ENCODE peak calls at places on chromosomes 13 and 19, in eight cellular contexts. One of them, this sample, is unnamed.

GRCh38 chr13:95607363-95607762 is 37.1 kb downstream of the DZIP1 start:
- DNase-seq in stomach: no peak
- DNase-seq in breast epithelium: no peak
- DNase-seq in Peyer's patch: no peak
- DNase-seq in transverse colon: no peak
- DNase-seq in left lung: no peak
- DNase-seq in psoas muscle: no peak
- DNase-seq in cardiac fibroblast: peak
- DNase-seq in this sample: no peak

GRCh38 chr13:93690139-93690538 is 463.5 kb downstream of the GPC6 start:
- DNase-seq in Peyer's patch: no peak
- DNase-seq in breast epithelium: no peak
- DNase-seq in stomach: no peak
- DNase-seq in psoas muscle: no peak
- DNase-seq in transverse colon: no peak
- DNase-seq in left lung: no peak
- DNase-seq in cardiac fibroblast: peak
- DNase-seq in this sample: no peak

GRCh38 chr19:29587518-29587986 is 18.5 kb upstream of the POP4 start:
- DNase-seq in transverse colon: peak
- DNase-seq in left lung: no peak
- DNase-seq in breast epithelium: no peak
- DNase-seq in stomach: no peak
- DNase-seq in cardiac fibroblast: no peak
- DNase-seq in Peyer's patch: no peak
- DNase-seq in psoas muscle: no peak
- DNase-seq in this sample: no peak

GRCh38 chr19:35408284-35409171 is 37.7 kb downstream of the GPR42 start:
- DNase-seq in stomach: no peak
- DNase-seq in psoas muscle: no peak
- DNase-seq in cardiac fibroblast: no peak
- DNase-seq in transverse colon: no peak
- DNase-seq in Peyer's patch: no peak
- DNase-seq in left lung: no peak
- DNase-seq in breast epithelium: no peak
- DNase-seq in this sample: no peak

GRCh38 chr19:55778331-55778730 is 9.4 kb downstream of the RFPL4AL1 start:
- DNase-seq in psoas muscle: no peak
- DNase-seq in breast epithelium: no peak
- DNase-seq in cardiac fibroblast: no peak
- DNase-seq in left lung: no peak
- DNase-seq in stomach: no peak
- DNase-seq in transverse colon: no peak
- DNase-seq in Peyer's patch: no peak
- DNase-seq in this sample: no peak

GRCh38 chr13:66859078-66859477 is 371.1 kb downstream of the PCDH9 start:
- DNase-seq in left lung: no peak
- DNase-seq in psoas muscle: no peak
- DNase-seq in stomach: no peak
- DNase-seq in Peyer's patch: no peak
- DNase-seq in breast epithelium: no peak
- DNase-seq in transverse colon: no peak
- DNase-seq in cardiac fibroblast: no peak
- DNase-seq in this sample: no peak

GRCh38 chr13:27339299-27339698 is 68.7 kb downstream of the RASL11A start:
- DNase-seq in left lung: no peak
- DNase-seq in psoas muscle: no peak
- DNase-seq in transverse colon: peak
- DNase-seq in Peyer's patch: no peak
- DNase-seq in breast epithelium: no peak
- DNase-seq in stomach: peak
- DNase-seq in cardiac fibroblast: peak
- DNase-seq in this sample: peak

GRCh38 chr13:93336733-93337132 is 110.1 kb downstream of the GPC6 start:
- DNase-seq in stomach: no peak
- DNase-seq in left lung: no peak
- DNase-seq in psoas muscle: no peak
- DNase-seq in Peyer's patch: no peak
- DNase-seq in transverse colon: no peak
- DNase-seq in breast epithelium: no peak
- DNase-seq in cardiac fibroblast: no peak
- DNase-seq in this sample: no peak

GRCh38 chr19:11265177-11265784 is 3.0 kb upstream of the DOCK6 start:
- DNase-seq in Peyer's patch: no peak
- DNase-seq in psoas muscle: no peak
- DNase-seq in transverse colon: no peak
- DNase-seq in stomach: no peak
- DNase-seq in left lung: no peak
- DNase-seq in cardiac fibroblast: no peak
- DNase-seq in breast epithelium: no peak
- DNase-seq in this sample: no peak

GRCh38 chr19:53192771-53193533 is at the start of gene ZNF665:
- DNase-seq in cardiac fibroblast: peak
- DNase-seq in psoas muscle: peak
- DNase-seq in transverse colon: peak
- DNase-seq in breast epithelium: peak
- DNase-seq in stomach: peak
- DNase-seq in Peyer's patch: peak
- DNase-seq in left lung: peak
- DNase-seq in this sample: peak

DNA sequence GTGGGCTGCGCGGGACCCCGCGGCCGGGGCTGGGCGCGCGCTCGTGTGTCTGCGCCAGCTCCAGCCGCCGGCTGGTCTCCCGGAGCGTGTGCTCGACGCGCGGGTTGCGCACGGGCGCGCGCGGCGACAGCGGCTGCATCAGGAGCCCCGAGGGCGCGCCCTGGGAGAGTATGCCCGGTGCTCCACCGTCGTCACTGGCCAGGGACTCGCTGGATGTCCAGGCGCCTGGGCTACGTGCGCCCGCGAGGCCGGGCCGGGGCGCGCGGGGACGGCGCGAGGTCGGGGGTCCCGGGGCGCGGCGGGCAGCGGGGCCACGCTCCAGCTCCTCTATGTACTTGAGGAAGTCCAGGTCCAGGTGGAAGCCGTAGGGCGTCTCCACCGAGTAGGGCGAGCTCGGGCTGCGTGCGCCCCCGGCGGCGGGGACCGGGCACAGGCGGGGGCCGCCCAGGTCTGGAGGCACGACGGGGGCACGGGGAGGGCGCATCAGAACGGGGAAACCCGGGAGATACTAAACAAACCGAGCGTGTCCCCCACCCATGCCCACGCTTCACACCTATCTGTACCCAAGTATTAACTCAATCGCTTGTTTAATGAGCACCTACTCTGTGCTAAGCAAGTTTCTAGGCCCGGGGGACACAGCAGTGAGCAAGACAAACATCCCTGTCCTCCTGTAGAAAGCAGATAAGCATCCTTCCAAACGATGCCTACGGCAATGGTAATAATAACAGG is 7.6 kb downstream of the KANK3 start:
- DNase-seq in psoas muscle: no peak
- DNase-seq in transverse colon: peak
- DNase-seq in left lung: no peak
- DNase-seq in Peyer's patch: peak
- DNase-seq in stomach: no peak
- DNase-seq in breast epithelium: no peak
- DNase-seq in cardiac fibroblast: no peak
- DNase-seq in this sample: no peak
- H3K4me3 ChIP-seq in psoas muscle: peak
- H3K4me3 ChIP-seq in transverse colon: no peak
- H3K4me3 ChIP-seq in left lung: no peak
- H3K4me3 ChIP-seq in Peyer's patch: peak
- H3K4me3 ChIP-seq in stomach: peak
- H3K4me3 ChIP-seq in breast epithelium: peak
- H3K4me3 ChIP-seq in cardiac fibroblast: no peak
- H3K4me3 ChIP-seq in this sample: no peak

GRCh38 chr13:52010890-52011689 is at the start of gene ATP7B:
- DNase-seq in stomach: no peak
- DNase-seq in transverse colon: peak
- DNase-seq in Peyer's patch: no peak
- DNase-seq in breast epithelium: no peak
- DNase-seq in cardiac fibroblast: no peak
- DNase-seq in psoas muscle: no peak
- DNase-seq in left lung: peak
- DNase-seq in this sample: no peak
- TF ChIP-seq CTCF in stomach: no peak
- TF ChIP-seq CTCF in transverse colon: no peak
- TF ChIP-seq CTCF in Peyer's patch: no peak
- TF ChIP-seq CTCF in breast epithelium: no peak
- TF ChIP-seq CTCF in cardiac fibroblast: peak
- TF ChIP-seq CTCF in psoas muscle: peak
- TF ChIP-seq CTCF in left lung: no peak
- TF ChIP-seq CTCF in this sample: no peak

GRCh38 chr19:8307965-8308866 is at the start of gene CD320:
- DNase-seq in stomach: peak
- DNase-seq in cardiac fibroblast: peak
- DNase-seq in transverse colon: peak
- DNase-seq in psoas muscle: peak
- DNase-seq in Peyer's patch: peak
- DNase-seq in breast epithelium: peak
- DNase-seq in left lung: peak
- DNase-seq in this sample: peak

GRCh38 chr19:8305798-8306197 is 2.4 kb downstream of the CD320 start:
- DNase-seq in transverse colon: peak
- DNase-seq in Peyer's patch: no peak
- DNase-seq in psoas muscle: no peak
- DNase-seq in left lung: peak
- DNase-seq in stomach: no peak
- DNase-seq in cardiac fibroblast: no peak
- DNase-seq in breast epithelium: no peak
- DNase-seq in this sample: peak

GRCh38 chr19:8308891-8309291 is 733 bp upstream of the CD320 start:
- DNase-seq in breast epithelium: no peak
- DNase-seq in transverse colon: no peak
- DNase-seq in left lung: peak
- DNase-seq in stomach: peak
- DNase-seq in psoas muscle: peak
- DNase-seq in cardiac fibroblast: no peak
- DNase-seq in Peyer's patch: no peak
- DNase-seq in this sample: peak

GRCh38 chr19:8306235-8307054 is 1.7 kb downstream of the CD320 start:
- DNase-seq in cardiac fibroblast: no peak
- DNase-seq in Peyer's patch: no peak
- DNase-seq in stomach: peak
- DNase-seq in transverse colon: peak
- DNase-seq in left lung: peak
- DNase-seq in psoas muscle: peak
- DNase-seq in breast epithelium: peak
- DNase-seq in this sample: no peak

GRCh38 chr19:8307400-8307964 is 676 bp downstream of the CD320 start:
- DNase-seq in breast epithelium: peak
- DNase-seq in stomach: peak
- DNase-seq in psoas muscle: peak
- DNase-seq in transverse colon: peak
- DNase-seq in Peyer's patch: no peak
- DNase-seq in cardiac fibroblast: no peak
- DNase-seq in left lung: peak
- DNase-seq in this sample: peak
- H3K4me3 ChIP-seq in breast epithelium: peak
- H3K4me3 ChIP-seq in stomach: peak
- H3K4me3 ChIP-seq in psoas muscle: peak
- H3K4me3 ChIP-seq in transverse colon: peak
- H3K4me3 ChIP-seq in Peyer's patch: peak
- H3K4me3 ChIP-seq in cardiac fibroblast: peak
- H3K4me3 ChIP-seq in left lung: peak
- H3K4me3 ChIP-seq in this sample: no peak

GRCh38 chr13:45361596-45362206 is 20.7 kb upstream of the TPT1 start:
- DNase-seq in stomach: no peak
- DNase-seq in cardiac fibroblast: no peak
- DNase-seq in Peyer's patch: no peak
- DNase-seq in transverse colon: no peak
- DNase-seq in breast epithelium: no peak
- DNase-seq in psoas muscle: no peak
- DNase-seq in left lung: no peak
- DNase-seq in this sample: no peak

GRCh38 chr13:45364876-45365557 is 24.0 kb upstream of the TPT1 start:
- DNase-seq in stomach: no peak
- DNase-seq in cardiac fibroblast: no peak
- DNase-seq in breast epithelium: no peak
- DNase-seq in psoas muscle: no peak
- DNase-seq in left lung: no peak
- DNase-seq in Peyer's patch: no peak
- DNase-seq in transverse colon: no peak
- DNase-seq in this sample: no peak

GRCh38 chr13:45365558-45365885 is 24.5 kb upstream of the TPT1 start:
- DNase-seq in breast epithelium: no peak
- DNase-seq in cardiac fibroblast: no peak
- DNase-seq in psoas muscle: no peak
- DNase-seq in stomach: no peak
- DNase-seq in transverse colon: no peak
- DNase-seq in left lung: no peak
- DNase-seq in Peyer's patch: no peak
- DNase-seq in this sample: no peak

GRCh38 chr13:45367358-45367757 is 26.4 kb upstream of the TPT1 start:
- DNase-seq in cardiac fibroblast: peak
- DNase-seq in breast epithelium: peak
- DNase-seq in left lung: peak
- DNase-seq in transverse colon: peak
- DNase-seq in Peyer's patch: peak
- DNase-seq in psoas muscle: peak
- DNase-seq in stomach: peak
- DNase-seq in this sample: peak

DNA sequence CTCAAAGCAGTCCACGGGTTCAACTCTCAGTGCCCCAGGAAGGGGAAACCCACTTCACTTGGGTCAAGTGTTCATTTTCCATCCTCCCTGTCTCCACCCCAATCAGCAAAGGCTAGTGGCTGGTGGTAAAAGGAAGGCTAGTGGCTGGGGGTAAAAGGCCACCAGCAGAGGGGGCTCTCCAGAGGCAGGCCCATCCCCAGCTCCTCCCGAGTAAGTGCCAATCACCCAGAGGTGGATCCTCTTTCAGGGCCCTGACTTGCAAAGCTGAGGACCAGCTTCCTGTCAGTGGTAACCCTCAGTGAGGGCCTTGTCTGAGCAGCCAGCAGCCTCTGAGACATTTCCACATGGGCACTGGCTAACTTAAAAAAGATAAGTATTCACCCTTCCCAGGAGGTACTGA is 22.0 kb upstream of the TPT1 start:
- DNase-seq in cardiac fibroblast: no peak
- DNase-seq in left lung: no peak
- DNase-seq in Peyer's patch: no peak
- DNase-seq in breast epithelium: no peak
- DNase-seq in psoas muscle: no peak
- DNase-seq in transverse colon: no peak
- DNase-seq in stomach: no peak
- DNase-seq in this sample: no peak
- TF ChIP-seq CTCF in cardiac fibroblast: no peak
- TF ChIP-seq CTCF in left lung: no peak
- TF ChIP-seq CTCF in Peyer's patch: no peak
- TF ChIP-seq CTCF in breast epithelium: no peak
- TF ChIP-seq CTCF in psoas muscle: no peak
- TF ChIP-seq CTCF in transverse colon: no peak
- TF ChIP-seq CTCF in stomach: no peak
- TF ChIP-seq CTCF in this sample: no peak

This sample was measured in body of pancreas.